ENCODE peak calls at places on chromosomes 7 and 10, in six cellular contexts. K, W, R, F, Y and N are unnamed samples.

GRCh38 chr10:80104066-80104926 is 25.8 kb downstream of the TMEM254 start:
- DNase-seq in K (peak), W (no peak), R (no peak), F (peak), Y (no peak), N (peak)

GRCh38 chr10:90917231-90917967 is 3.5 kb downstream of the ANKRD1 start:
- DNase-seq in K (no peak), W (no peak), R (no peak), F (no peak), Y (no peak), N (no peak)

GRCh38 chr10:6140141-6140841 is 51.5 kb downstream of the RBM17 start:
- DNase-seq in K (no peak), W (no peak), R (peak), F (no peak), Y (no peak), N (no peak)

GRCh38 chr7:78039791-78040776 is 241.5 kb downstream of the PHTF2 start:
- DNase-seq in K (peak), W (peak), R (peak), F (no peak), Y (no peak), N (no peak)

GRCh38 chr10:86209726-86210125 is 156.9 kb downstream of the GRID1 start:
- DNase-seq in K (no peak), W (no peak), R (no peak), F (no peak), Y (no peak), N (no peak)

GRCh38 chr7:134086998-134087735 is 40.0 kb upstream of the LRGUK start:
- DNase-seq in K (no peak), W (no peak), R (no peak), F (no peak), Y (no peak), N (no peak)

GRCh38 chr7:141072548-141073172 is 1.2 kb upstream of the TMEM178B start:
- DNase-seq in K (peak), W (no peak), R (no peak), F (peak), Y (no peak), N (no peak)

GRCh38 chr10:75469018-75469616 is 37.7 kb downstream of the LRMDA start:
- DNase-seq in K (peak), W (no peak), R (no peak), F (peak), Y (no peak), N (peak)

GRCh38 chr7:112533591-112533990 is 52.8 kb downstream of the LSMEM1 start:
- DNase-seq in K (no peak), W (no peak), R (no peak), F (no peak), Y (no peak), N (no peak)

GRCh38 chr10:66819691-66820090 is 106.1 kb upstream of the LRRTM3 start:
- DNase-seq in K (no peak), W (no peak), R (no peak), F (no peak), Y (no peak), N (no peak)

GRCh38 chr7:127654404-127655392 is 2.7 kb downstream of the SND1 start:
- DNase-seq in K (peak), W (no peak), R (no peak), F (peak), Y (no peak), N (no peak)

GRCh38 chr10:46019541-46020343 is 10.7 kb downstream of the NCOA4 start:
- DNase-seq in K (peak), W (no peak), R (no peak), F (no peak), Y (no peak), N (no peak)

GRCh38 chr10:128099901-128100300 is 26.3 kb downstream of the MKI67 start:
- DNase-seq in K (no peak), W (no peak), R (no peak), F (no peak), Y (no peak), N (no peak)

GRCh38 chr10:16789266-16789665 is 28.0 kb downstream of the RSU1 start:
- DNase-seq in K (no peak), W (no peak), R (no peak), F (peak), Y (no peak), N (no peak)

GRCh38 chr7:137454169-137455166 is 110.9 kb upstream of the PTN start:
- DNase-seq in K (peak), W (no peak), R (no peak), F (peak), Y (peak), N (no peak)

GRCh38 chr7:71598553-71598952 is 466.6 kb downstream of the GALNT17 start:
- DNase-seq in K (no peak), W (no peak), R (no peak), F (no peak), Y (no peak), N (no peak)

GRCh38 chr7:155267436-155267835 is 30.2 kb upstream of the INSIG1 start:
- DNase-seq in K (no peak), W (no peak), R (no peak), F (no peak), Y (no peak), N (no peak)

GRCh38 chr10:58718596-58718995 is 205.9 kb downstream of the BICC1 start:
- DNase-seq in K (no peak), W (no peak), R (no peak), F (no peak), Y (no peak), N (no peak)

GRCh38 chr7:157561523-157561785 is 224.7 kb downstream of the DNAJB6 start:
- DNase-seq in K (no peak), W (no peak), R (no peak), F (no peak), Y (no peak), N (no peak)

GRCh38 chr7:149490083-149490482 is 7.5 kb downstream of the ZNF746 start:
- DNase-seq in K (no peak), W (no peak), R (no peak), F (no peak), Y (no peak), N (no peak)

GRCh38 chr7:28104811-28105210 is 75.8 kb downstream of the JAZF1 start:
- DNase-seq in K (no peak), W (no peak), R (no peak), F (no peak), Y (no peak), N (no peak)
- H3K27ac ChIP-seq in K (no peak), W (no peak), R (no peak), F (no peak), Y (no peak), N (no peak)

DNA sequence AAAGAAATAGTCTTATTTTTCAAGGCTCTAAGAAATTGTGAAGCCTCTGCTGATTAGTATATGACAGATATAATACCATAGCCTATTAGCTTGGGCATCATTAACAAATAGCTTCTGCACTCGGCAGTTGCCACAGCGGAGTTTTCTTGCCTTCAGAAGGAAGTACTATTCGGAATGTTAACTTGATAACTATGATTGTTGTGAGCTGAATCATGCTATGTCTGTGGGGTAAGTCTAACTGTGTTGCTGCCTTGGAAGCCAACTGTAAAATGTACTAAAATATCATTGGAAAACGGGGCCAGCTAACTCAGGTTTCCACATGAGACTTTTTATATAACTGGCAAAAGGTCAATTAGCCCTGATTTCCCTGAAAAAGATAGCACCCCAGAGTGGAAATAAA is 93.2 kb downstream of the TWIST1 start:
- DNase-seq in K (peak), W (no peak), R (no peak), F (peak), Y (no peak), N (no peak)
- TF ChIP-seq CTCF in K (no peak), W (no peak), R (no peak), F (no peak), Y (no peak), N (no peak)

GRCh38 chr10:110498087-110498981 is 627 bp downstream of the DUSP5 start:
- DNase-seq in K (peak), W (peak), R (peak), F (peak), Y (peak), N (peak)

GRCh38 chr10:110496553-110497437 is 912 bp upstream of the DUSP5 start:
- DNase-seq in K (no peak), W (no peak), R (no peak), F (no peak), Y (no peak), N (no peak)

GRCh38 chr10:110495731-110496552 is 1.8 kb upstream of the DUSP5 start:
- DNase-seq in K (peak), W (no peak), R (peak), F (peak), Y (peak), N (no peak)

GRCh38 chr10:110498982-110499795 is 1.5 kb downstream of the DUSP5 start:
- DNase-seq in K (peak), W (no peak), R (peak), F (peak), Y (peak), N (no peak)

DNA sequence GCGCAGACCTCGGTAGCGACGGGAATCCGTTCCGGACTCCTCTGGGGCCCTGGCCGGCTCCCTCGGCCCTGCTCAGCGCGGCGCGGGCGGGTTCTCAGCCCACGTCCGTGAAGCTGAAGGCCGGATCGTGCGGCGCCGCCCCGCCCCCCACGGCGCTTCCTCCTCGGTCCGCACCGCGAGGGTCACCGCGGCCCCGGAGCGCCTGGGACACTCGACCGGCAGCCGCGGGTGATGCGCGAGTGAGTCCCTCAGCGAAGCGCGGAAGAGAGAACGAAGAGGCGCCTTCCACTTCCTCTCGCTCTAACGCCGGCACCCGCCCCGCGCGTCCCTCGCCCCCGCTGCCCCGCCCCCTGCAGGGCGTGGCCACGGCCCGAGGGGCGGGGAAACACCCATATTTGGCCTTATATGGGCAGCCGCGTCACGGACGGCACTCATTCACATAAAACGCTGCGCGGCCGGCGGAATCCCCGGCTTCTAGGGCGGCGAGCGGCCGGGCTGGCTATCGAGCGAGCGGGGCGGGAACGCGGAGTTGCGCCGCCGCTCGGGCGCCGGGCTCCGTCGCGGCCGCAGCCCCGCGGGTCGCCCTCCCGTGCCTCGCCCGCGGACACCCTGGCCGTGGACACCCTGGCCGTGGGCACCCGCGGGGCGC is at the start of gene DUSP5:
- DNase-seq in K (peak), W (peak), R (peak), F (peak), Y (peak), N (peak)
- H3K27ac ChIP-seq in K (peak), W (peak), R (peak), F (peak), Y (peak), N (peak)

DNA sequence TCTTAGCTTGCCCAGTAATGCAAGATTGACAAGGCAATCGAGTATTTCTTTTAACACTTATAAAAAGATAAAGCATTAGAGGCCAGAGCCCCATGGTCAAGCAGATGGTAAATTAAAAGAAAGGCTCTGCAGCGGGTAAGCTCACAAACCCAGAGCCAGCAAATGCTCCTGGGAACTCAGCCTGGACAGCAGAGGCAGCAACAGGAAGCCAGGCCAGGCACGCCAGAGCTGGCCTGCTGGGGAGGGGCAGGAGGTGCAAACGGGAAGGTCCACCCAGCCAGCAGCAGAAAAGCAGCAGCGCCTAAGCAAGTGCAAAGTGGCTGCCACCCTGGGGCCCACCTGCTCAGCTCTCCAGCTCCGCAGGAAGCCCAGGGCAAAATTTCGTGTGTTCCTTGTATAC is 82.8 kb upstream of the GPR22 start:
- DNase-seq in K (peak), W (no peak), R (no peak), F (peak), Y (no peak), N (no peak)
- TF ChIP-seq CTCF in K (no peak), W (no peak), R (no peak), F (no peak), Y (no peak), N (no peak)

DNA sequence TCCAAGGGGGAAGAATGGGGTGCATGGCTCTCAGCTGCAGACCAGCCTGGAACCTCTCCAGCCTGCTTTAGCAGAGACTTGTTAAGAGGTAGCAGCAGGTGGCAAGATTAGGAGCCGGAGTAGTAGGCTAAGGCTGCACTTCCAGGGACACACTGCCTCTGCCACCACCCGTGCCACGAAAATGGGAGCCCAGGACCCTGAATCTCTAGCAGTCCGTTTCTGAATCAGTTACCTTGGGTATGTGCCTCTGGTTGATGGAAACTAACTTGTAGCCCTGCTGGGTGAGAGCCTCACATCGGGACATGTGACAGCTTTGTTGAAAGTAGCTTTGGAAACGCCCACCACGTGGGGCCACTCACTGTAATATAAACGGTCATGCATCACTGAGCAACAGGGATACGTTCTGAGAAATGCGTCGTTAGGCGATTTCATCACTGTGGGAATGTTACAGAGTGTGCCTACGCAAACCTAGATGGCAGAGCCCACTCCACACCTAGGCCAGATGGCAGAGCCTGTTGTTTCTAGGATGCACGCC is 25.9 kb downstream of the HTRA1 start:
- DNase-seq in K (no peak), W (no peak), R (no peak), F (no peak), Y (no peak), N (no peak)
- H3K27ac ChIP-seq in K (peak), W (no peak), R (peak), F (no peak), Y (no peak), N (no peak)